ENCODE peak calls at places on chromosomes 11 and 22, in five cellular contexts. N is suprapubic skin, P is ovary, S is tibial nerve, C is uterus. F is an unnamed sample.

GRCh38 chr11:17350455-17351170 is 987 bp upstream of the NCR3LG1 start:
- DNase-seq in N (no peak), P (no peak), S (no peak), C (no peak), F (no peak)

GRCh38 chr22:30000566-30000965 is 79.7 kb upstream of the HORMAD2 start:
- DNase-seq in N (no peak), P (no peak), S (no peak), C (no peak), F (no peak)

GRCh38 chr22:17104336-17104935 is 16.7 kb downstream of the TMEM121B start:
- DNase-seq in N (no peak), P (no peak), S (no peak), C (no peak), F (no peak)

GRCh38 chr11:70203749-70204465 is 811 bp downstream of the FADD start:
- DNase-seq in N (peak; percentile 84), P (peak; percentile 64), S (no peak), C (peak; percentile 81), F (no peak)

GRCh38 chr11:35629914-35630313 is 11.7 kb downstream of the FJX1 start:
- DNase-seq in N (no peak), P (no peak), S (no peak), C (no peak), F (no peak)

GRCh38 chr11:88301478-88302140 is 35.9 kb downstream of the CTSC start:
- DNase-seq in N (no peak), P (no peak), S (no peak), C (no peak), F (no peak)

GRCh38 chr11:10908215-10908990 is 50.5 kb upstream of the ZBED5 start:
- DNase-seq in N (no peak), P (no peak), S (no peak), C (peak; percentile 40), F (no peak)

GRCh38 chr11:76783294-76783900 is at the start of gene TSKU:
- DNase-seq in N (no peak), P (no peak), S (no peak), C (peak; percentile 44), F (no peak)

GRCh38 chr22:45310331-45311032 is 748 bp downstream of the FAM118A start:
- DNase-seq in N (peak; percentile 81), P (no peak), S (no peak), C (peak; percentile 38), F (no peak)

GRCh38 chr11:61980783-61981541 is 13.5 kb upstream of the FTH1 start:
- DNase-seq in N (peak; percentile 49), P (no peak), S (no peak), C (no peak), F (no peak)

GRCh38 chr11:22807391-22807790 is 22.2 kb downstream of the SVIP start:
- DNase-seq in N (no peak), P (no peak), S (no peak), C (no peak), F (no peak)

GRCh38 chr11:14924291-14924690 is 32.3 kb upstream of the CYP2R1 start:
- DNase-seq in N (no peak), P (no peak), S (no peak), C (no peak), F (no peak)

GRCh38 chr11:122441702-122442092 is 213.8 kb upstream of the UBASH3B start:
- DNase-seq in N (no peak), P (no peak), S (no peak), C (no peak), F (no peak)

GRCh38 chr11:34266090-34266912 is 91.5 kb downstream of the ABTB2 start:
- DNase-seq in N (no peak), P (peak; percentile 67), S (peak; percentile 48), C (peak; percentile 91), F (no peak)

GRCh38 chr11:19679952-19680823 is 32.4 kb upstream of the NAV2 start:
- DNase-seq in N (peak; percentile 94), P (peak; percentile 75), S (peak; percentile 53), C (peak; percentile 91), F (peak; percentile 86)

GRCh38 chr11:127965947-127966668 is 621.2 kb downstream of the ETS1 start:
- DNase-seq in N (no peak), P (no peak), S (no peak), C (no peak), F (no peak)

GRCh38 chr11:19919050-19919561 is 206.5 kb downstream of the NAV2 start:
- DNase-seq in N (no peak), P (no peak), S (no peak), C (peak; percentile 40), F (no peak)

GRCh38 chr11:74208507-74208906 is 37.4 kb downstream of the PPME1 start:
- DNase-seq in N (no peak), P (no peak), S (no peak), C (no peak), F (no peak)

GRCh38 chr11:90220391-90220790 is 2.5 kb downstream of the CHORDC1 start:
- DNase-seq in N (no peak), P (no peak), S (no peak), C (no peak), F (no peak)

GRCh38 chr22:47131611-47132427 is 369.4 kb downstream of the TBC1D22A start:
- DNase-seq in N (no peak), P (no peak), S (no peak), C (no peak), F (peak; percentile 19)

GRCh38 chr11:130765951-130766649 is 150.2 kb downstream of the SNX19 start:
- DNase-seq in N (no peak), P (no peak), S (no peak), C (no peak), F (no peak)

GRCh38 chr11:70364745-70365535 is 33.4 kb upstream of the CTTN start:
- DNase-seq in N (no peak), P (no peak), S (no peak), C (no peak), F (no peak)

GRCh38 chr11:32198053-32198452 is 107.2 kb downstream of the RCN1 start:
- DNase-seq in N (no peak), P (no peak), S (no peak), C (no peak), F (no peak)

GRCh38 chr22:36561291-36561811 is 32.4 kb upstream of the EIF3D start:
- DNase-seq in N (no peak), P (no peak), S (no peak), C (no peak), F (no peak)

GRCh38 chr22:38843716-38844660 is at the start of gene NPTXR:
- DNase-seq in N (no peak), P (peak; percentile 70), S (no peak), C (no peak), F (peak; percentile 52)

GRCh38 chr11:75576445-75577049 is 14.5 kb downstream of the SERPINH1 start:
- DNase-seq in N (no peak), P (peak; percentile 54), S (peak; percentile 35), C (no peak), F (no peak)

GRCh38 chr22:41085842-41086241 is 6.5 kb upstream of the EP300 start:
- DNase-seq in N (no peak), P (no peak), S (no peak), C (no peak), F (no peak)

GRCh38 chr11:123719452-123719851 is 22.0 kb downstream of the ZNF202 start:
- DNase-seq in N (no peak), P (no peak), S (no peak), C (no peak), F (no peak)

GRCh38 chr11:33543823-33544222 is 156.8 kb downstream of the C11orf91 start:
- DNase-seq in N (no peak), P (no peak), S (no peak), C (no peak), F (no peak)

GRCh38 chr11:80779907-80780615 is 1339.2 kb upstream of the TENM4 start:
- DNase-seq in N (no peak), P (no peak), S (no peak), C (no peak), F (no peak)

GRCh38 chr11:19359425-19360000 is 118.8 kb upstream of the E2F8 start:
- DNase-seq in N (no peak), P (no peak), S (no peak), C (no peak), F (no peak)

DNA sequence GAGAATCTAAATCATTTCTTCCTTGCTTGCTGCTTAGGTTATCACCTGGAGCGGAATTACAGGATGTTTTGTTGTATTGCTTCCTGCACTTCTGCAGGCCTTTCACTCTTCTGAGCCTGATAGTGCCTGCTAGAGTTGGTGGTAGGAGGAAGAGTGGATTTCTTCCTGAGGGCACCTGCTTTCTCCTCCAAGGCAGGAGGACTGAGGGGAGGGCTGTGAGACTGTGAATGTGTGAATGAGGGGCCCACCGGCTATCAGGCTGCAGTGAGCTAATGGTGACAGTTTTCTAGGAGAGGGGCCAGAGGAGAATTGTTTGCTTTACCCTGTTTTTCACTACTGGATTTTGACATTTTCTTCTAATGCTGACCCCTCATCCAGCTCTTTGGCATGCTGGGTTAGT is 39.0 kb downstream of the DIXDC1 start:
- DNase-seq in N (no peak), P (no peak), S (no peak), C (no peak), F (no peak)
- TF ChIP-seq POLR2A in N (no peak), P (no peak), S (no peak), C (no peak), F (no peak)

GRCh38 chr11:1858576-1858975 is 5.7 kb downstream of the LSP1 start:
- DNase-seq in N (no peak), P (no peak), S (no peak), C (no peak), F (no peak)
- TF ChIP-seq POLR2A in N (no peak), P (no peak), S (no peak), C (no peak), F (no peak)

GRCh38 chr11:86500500-86501170 is 125.9 kb downstream of the CCDC81 start:
- DNase-seq in N (no peak), P (no peak), S (no peak), C (no peak), F (no peak)
- TF ChIP-seq POLR2A in N (no peak), P (no peak), S (no peak), C (no peak), F (no peak)

GRCh38 chr11:86800956-86801264 is 568 bp downstream of the PRSS23 start:
- DNase-seq in N (no peak), P (no peak), S (no peak), C (no peak), F (no peak)

GRCh38 chr11:86803136-86803535 is 2.8 kb downstream of the PRSS23 start:
- DNase-seq in N (no peak), P (no peak), S (no peak), C (no peak), F (no peak)

GRCh38 chr11:86802601-86803051 is 2.3 kb downstream of the PRSS23 start:
- DNase-seq in N (no peak), P (no peak), S (no peak), C (no peak), F (no peak)

GRCh38 chr11:86803641-86804040 is 3.3 kb downstream of the PRSS23 start:
- DNase-seq in N (no peak), P (no peak), S (no peak), C (no peak), F (no peak)

GRCh38 chr11:86802146-86802545 is 1.8 kb downstream of the PRSS23 start:
- DNase-seq in N (no peak), P (no peak), S (no peak), C (no peak), F (no peak)
- TF ChIP-seq POLR2A in N (no peak), P (no peak), S (no peak), C (no peak), F (no peak)